ENCODE peak calls at places on chromosomes 3 and 15, in four cellular contexts. Y is upper lobe of left lung, E is SK-N-SH, P is HepG2. M is an unnamed sample.

GRCh38 chr3:123421353-123422174 is 27.3 kb downstream of the ADCY5 start:
- DNase-seq in Y (no peak), E (peak), P (no peak), M (no peak)

GRCh38 chr15:99053380-99054024 is 45.9 kb upstream of the PGPEP1L start:
- DNase-seq in Y (no peak), E (no peak), P (no peak), M (peak)

GRCh38 chr3:43754316-43754715 is 63.6 kb downstream of the ABHD5 start:
- DNase-seq in Y (no peak), E (no peak), P (no peak), M (no peak)

GRCh38 chr3:191412764-191413163 is 48.2 kb upstream of the PYDC2 start:
- DNase-seq in Y (no peak), E (peak), P (no peak), M (no peak)

GRCh38 chr15:87477759-87478687 is 778.5 kb downstream of the NTRK3 start:
- DNase-seq in Y (no peak), E (peak), P (no peak), M (no peak)

GRCh38 chr3:8560608-8561007 is 59.0 kb downstream of the LMCD1 start:
- DNase-seq in Y (no peak), E (no peak), P (no peak), M (no peak)

GRCh38 chr15:77120576-77120975 is 49.7 kb upstream of the TSPAN3 start:
- DNase-seq in Y (no peak), E (no peak), P (no peak), M (peak)

GRCh38 chr3:57864853-57865252 is 108.7 kb downstream of the SLMAP start:
- DNase-seq in Y (no peak), E (no peak), P (no peak), M (no peak)

GRCh38 chr15:73922186-73923151 is 3.8 kb upstream of the LOXL1 start:
- DNase-seq in Y (no peak), E (no peak), P (no peak), M (no peak)

GRCh38 chr3:46729038-46729437 is 11.4 kb upstream of the PRSS50 start:
- DNase-seq in Y (no peak), E (no peak), P (no peak), M (no peak)

GRCh38 chr15:71288348-71288955 is 173.2 kb downstream of the THSD4 start:
- DNase-seq in Y (no peak), E (no peak), P (no peak), M (no peak)

GRCh38 chr15:48647963-48648362 is 2.5 kb upstream of the FBN1 start:
- DNase-seq in Y (no peak), E (peak), P (no peak), M (no peak)

GRCh38 chr3:153355559-153355958 is 193.5 kb downstream of the RAP2B start:
- DNase-seq in Y (no peak), E (no peak), P (no peak), M (no peak)

GRCh38 chr15:76139368-76140068 is 79.7 kb downstream of the TMEM266 start:
- DNase-seq in Y (peak), E (peak), P (peak), M (no peak)

GRCh38 chr3:38368238-38368637 is 21.7 kb downstream of the XYLB start:
- DNase-seq in Y (no peak), E (no peak), P (no peak), M (no peak)

GRCh38 chr3:3665961-3666640 is 133.1 kb upstream of the LRRN1 start:
- DNase-seq in Y (peak), E (no peak), P (no peak), M (no peak)

GRCh38 chr3:196643201-196643749 is 3.8 kb downstream of the NRROS start:
- DNase-seq in Y (no peak), E (no peak), P (no peak), M (no peak)

GRCh38 chr15:98689431-98689861 is 41.1 kb downstream of the IGF1R start:
- DNase-seq in Y (no peak), E (peak), P (no peak), M (no peak)

GRCh38 chr3:159273608-159274007 is 471.8 kb downstream of the MFSD1 start:
- DNase-seq in Y (no peak), E (no peak), P (peak), M (no peak)

GRCh38 chr3:127161973-127162579 is 30.9 kb upstream of the PRR23E start:
- DNase-seq in Y (no peak), E (no peak), P (no peak), M (no peak)

GRCh38 chr15:93286456-93286855 is 197.4 kb upstream of the RGMA start:
- DNase-seq in Y (no peak), E (no peak), P (no peak), M (no peak)

GRCh38 chr3:114400369-114400768 is 106.5 kb downstream of the TIGIT start:
- DNase-seq in Y (no peak), E (no peak), P (no peak), M (no peak)

GRCh38 chr3:114404590-114404989 is 110.8 kb downstream of the TIGIT start:
- DNase-seq in Y (no peak), E (no peak), P (no peak), M (no peak)

GRCh38 chr3:114402852-114403251 is 109.0 kb downstream of the TIGIT start:
- DNase-seq in Y (no peak), E (no peak), P (no peak), M (no peak)

GRCh38 chr3:114405202-114405601 is 111.4 kb downstream of the TIGIT start:
- DNase-seq in Y (no peak), E (no peak), P (no peak), M (no peak)

DNA sequence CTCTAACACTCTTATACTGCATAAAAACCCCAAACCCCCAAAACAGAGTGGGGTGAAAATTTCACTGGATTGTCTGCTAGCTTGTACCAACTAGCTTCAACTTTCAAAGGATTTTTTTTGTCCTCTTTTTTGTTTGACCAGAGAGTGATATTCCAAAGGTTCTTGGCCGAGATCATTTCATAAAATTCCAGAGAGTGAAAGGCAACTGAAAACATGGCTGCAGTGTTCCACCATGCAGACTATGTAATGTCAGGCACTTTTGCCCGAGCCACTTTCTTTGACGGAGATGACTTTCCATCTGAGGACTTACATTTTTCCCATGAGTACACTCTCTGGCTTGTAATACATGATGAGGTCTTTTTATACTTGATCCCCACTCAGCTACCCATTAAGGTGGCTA is 107.5 kb downstream of the TIGIT start:
- DNase-seq in Y (no peak), E (no peak), P (no peak), M (no peak)
- H3K27ac ChIP-seq in Y (no peak), E (peak), P (no peak), M (no peak)

GRCh38 chr15:67918205-67918861 is 78.5 kb upstream of the RNU6-1 start:
- DNase-seq in Y (peak), E (no peak), P (no peak), M (no peak)

GRCh38 chr15:67916565-67916964 is 76.7 kb upstream of the RNU6-1 start:
- DNase-seq in Y (no peak), E (no peak), P (no peak), M (no peak)

GRCh38 chr15:67916051-67916374 is 76.2 kb upstream of the RNU6-1 start:
- DNase-seq in Y (no peak), E (no peak), P (no peak), M (no peak)

GRCh38 chr15:67917636-67918035 is 77.8 kb upstream of the RNU6-1 start:
- DNase-seq in Y (no peak), E (no peak), P (no peak), M (no peak)

DNA sequence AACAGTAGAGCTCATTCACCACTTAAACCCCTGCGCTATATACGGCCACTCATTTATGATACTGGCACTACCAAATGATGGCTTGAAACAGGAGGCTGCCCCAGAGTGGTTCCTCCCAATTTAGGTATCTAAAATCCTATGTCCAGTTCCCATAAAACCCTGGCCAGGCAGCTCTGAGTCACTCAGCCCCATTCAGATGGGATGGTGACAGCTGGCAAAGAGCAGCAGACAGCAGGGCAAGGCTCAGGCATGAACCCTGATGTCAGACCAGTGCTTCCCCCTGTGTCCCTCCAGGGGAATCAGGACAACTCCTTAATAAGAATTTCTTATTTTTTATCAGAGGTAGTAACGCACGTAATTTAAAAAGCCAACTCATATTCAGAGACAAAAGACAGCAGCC is 77.2 kb upstream of the RNU6-1 start:
- DNase-seq in Y (no peak), E (no peak), P (no peak), M (no peak)
- TF ChIP-seq POLR2AphosphoS5 in Y (no peak), E (no peak), P (no peak), M (no peak)

DNA sequence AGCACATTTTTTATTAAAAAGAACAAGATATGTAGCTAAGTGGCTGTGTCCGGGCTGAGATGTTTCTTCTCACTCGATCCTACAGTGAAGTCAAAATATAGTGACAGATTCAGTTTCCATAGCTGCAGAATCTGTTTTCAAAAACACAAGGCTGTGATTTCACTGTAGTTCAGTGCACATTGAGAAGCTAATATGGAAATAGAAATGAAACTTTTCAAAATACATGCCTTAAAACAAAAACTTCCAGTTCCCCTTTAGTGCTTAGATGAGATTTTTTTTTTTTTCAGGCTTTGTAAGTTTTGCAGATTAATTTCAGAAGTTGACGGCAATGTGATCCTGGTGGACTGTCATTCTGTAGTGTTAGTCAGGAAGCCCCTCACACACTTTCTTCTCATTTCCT is 23.8 kb upstream of the TRAK1 start:
- DNase-seq in Y (no peak), E (no peak), P (no peak), M (no peak)
- H3K4me3 ChIP-seq in Y (no peak), E (no peak), P (no peak), M (no peak)

DNA sequence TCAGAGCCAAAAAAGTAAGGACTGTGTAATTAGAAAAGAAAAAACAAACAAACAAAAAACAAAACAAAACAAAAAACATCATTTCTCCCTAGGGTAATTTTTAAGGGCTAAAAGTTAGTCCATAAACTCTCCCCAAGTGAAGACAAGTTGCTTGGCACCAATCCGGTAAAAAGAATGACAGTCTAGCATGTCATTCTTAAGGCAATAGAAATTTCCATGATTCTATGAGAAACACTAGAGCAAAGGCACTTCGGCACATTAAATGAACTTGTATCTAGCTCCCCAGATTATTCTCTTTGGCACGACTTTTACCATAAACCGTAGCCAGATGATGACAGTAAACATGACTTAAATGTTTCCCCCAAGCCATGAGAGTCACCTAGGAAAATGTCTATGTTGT is 10.1 kb downstream of the COL8A1 start:
- DNase-seq in Y (no peak), E (no peak), P (no peak), M (no peak)
- H3K27ac ChIP-seq in Y (peak), E (peak), P (no peak), M (no peak)

GRCh38 chr3:171443211-171443957 is 16.8 kb downstream of the TNIK start:
- DNase-seq in Y (no peak), E (no peak), P (no peak), M (no peak)

GRCh38 chr3:171445805-171446204 is 14.4 kb downstream of the TNIK start:
- DNase-seq in Y (no peak), E (no peak), P (no peak), M (no peak)

GRCh38 chr3:171444291-171444690 is 15.9 kb downstream of the TNIK start:
- DNase-seq in Y (no peak), E (no peak), P (no peak), M (no peak)

GRCh38 chr3:171446301-171446700 is 13.9 kb downstream of the TNIK start:
- DNase-seq in Y (no peak), E (no peak), P (no peak), M (no peak)

GRCh38 chr3:171446801-171447578 is 13.2 kb downstream of the TNIK start:
- DNase-seq in Y (peak), E (no peak), P (no peak), M (no peak)
- TF ChIP-seq POLR2AphosphoS5 in Y (no peak), E (peak), P (no peak), M (peak)